ENCODE peak calls at places on chromosomes 7 and 10, in nine cellular contexts. U is NCI-H2171; X is lung microvascular endothelial cell; J is stimulated activated CD4-positive, alpha-beta T cell treated with anti-CD3 and anti-CD28 coated beads, Interleukin-2, amount 100 ng/mL, for 48 hours; L is astrocyte of the cerebellum; I is tibial artery; O is HFF-Myc; Q is activated gamma-delta T cell treated with anti-CD3 and anti-CD28 coated beads, Interleukin-2, amount 50 U/mL, for 16 hours; B is endothelial cell. E is an unnamed sample.

GRCh38 chr10:73759512-73760115 is 15.4 kb downstream of the SEC24C start:
- DNase-seq in U (peak; percentile 18), X (no peak), J (no peak), L (no peak), I (no peak), O (no peak), Q (peak; percentile 64), B (no peak), E (no peak)

GRCh38 chr7:106050002-106050742 is 61.9 kb downstream of the SYPL1 start:
- DNase-seq in U (no peak), X (peak; percentile 46), J (no peak), L (no peak), I (no peak), O (no peak), Q (no peak), B (peak; percentile 49), E (peak; percentile 52)

GRCh38 chr10:30233186-30233958 is 115.7 kb downstream of the MTPAP start:
- DNase-seq in U (no peak), X (no peak), J (no peak), L (no peak), I (no peak), O (no peak), Q (no peak), B (no peak), E (no peak)

GRCh38 chr10:130067893-130068292 is 42.7 kb downstream of the C10orf143 start:
- DNase-seq in U (no peak), X (no peak), J (no peak), L (no peak), I (peak; percentile 37), O (no peak), Q (no peak), B (no peak), E (no peak)

GRCh38 chr7:12436896-12437535 is 33.4 kb upstream of the VWDE start:
- DNase-seq in U (no peak), X (peak; percentile 4), J (no peak), L (no peak), I (no peak), O (no peak), Q (no peak), B (peak; percentile 17), E (peak; percentile 43)

GRCh38 chr7:30920021-30920583 is 8.4 kb downstream of the AQP1 start:
- DNase-seq in U (no peak), X (no peak), J (no peak), L (no peak), I (peak; percentile 75), O (no peak), Q (no peak), B (no peak), E (peak; percentile 86)

GRCh38 chr7:97971120-97971989 is 18.6 kb downstream of the OCM2 start:
- DNase-seq in U (no peak), X (peak; percentile 52), J (peak; percentile 7), L (no peak), I (no peak), O (no peak), Q (no peak), B (no peak), E (peak; percentile 11)

GRCh38 chr10:132153616-132154217 is 33.0 kb upstream of the DPYSL4 start:
- DNase-seq in U (no peak), X (no peak), J (no peak), L (no peak), I (no peak), O (no peak), Q (no peak), B (no peak), E (no peak)

GRCh38 chr10:32139223-32140073 is 83.2 kb upstream of the KIF5B start:
- DNase-seq in U (no peak), X (peak; percentile 82), J (no peak), L (peak; percentile 89), I (peak; percentile 92), O (peak; percentile 89), Q (no peak), B (peak; percentile 42), E (peak; percentile 93)

GRCh38 chr7:47327698-47328391 is 254.1 kb downstream of the TNS3 start:
- DNase-seq in U (peak; percentile 44), X (peak; percentile 20), J (no peak), L (peak; percentile 67), I (peak; percentile 95), O (peak; percentile 36), Q (no peak), B (peak; percentile 61), E (peak; percentile 90)

GRCh38 chr10:132270256-132270655 is 37.5 kb downstream of the STK32C start:
- DNase-seq in U (no peak), X (no peak), J (no peak), L (no peak), I (no peak), O (no peak), Q (no peak), B (no peak), E (no peak)

GRCh38 chr10:597976-598375 is 91.5 kb downstream of the DIP2C start:
- DNase-seq in U (no peak), X (no peak), J (no peak), L (no peak), I (peak; percentile 60), O (no peak), Q (no peak), B (no peak), E (no peak)

GRCh38 chr7:131106681-131107342 is 220.9 kb upstream of the MKLN1 start:
- DNase-seq in U (peak; percentile 20), X (no peak), J (peak; percentile 23), L (no peak), I (peak; percentile 81), O (no peak), Q (peak; percentile 35), B (peak; percentile 25), E (peak; percentile 58)

GRCh38 chr10:18438356-18439126 is 212.8 kb downstream of the NSUN6 start:
- DNase-seq in U (peak; percentile 34), X (no peak), J (no peak), L (no peak), I (no peak), O (no peak), Q (no peak), B (no peak), E (no peak)

GRCh38 chr7:129381710-129382484 is 52.3 kb upstream of the STRIP2 start:
- DNase-seq in U (no peak), X (no peak), J (no peak), L (no peak), I (no peak), O (no peak), Q (no peak), B (no peak), E (no peak)

E was measured in Daoy.